ENCODE peak calls at places on chromosomes 4 and X, in four cellular contexts. O, Z, W and P are unnamed samples.

GRCh38 chr4:134911941-134912340 is 710.4 kb upstream of the PABPC4L start:
- DNase-seq in O (no peak), Z (no peak), W (no peak), P (no peak)

GRCh38 chr4:169272265-169272886 is 1.6 kb upstream of the SH3RF1 start:
- DNase-seq in O (peak; percentile 58), Z (no peak), W (peak; percentile 70), P (no peak)

GRCh38 chr4:38949416-38950051 is 81.9 kb downstream of the FAM114A1 start:
- DNase-seq in O (peak; percentile 65), Z (peak; percentile 12), W (no peak), P (no peak)

GRCh38 chrX:16797841-16798240 is 11.6 kb downstream of the TXLNG start:
- DNase-seq in O (no peak), Z (no peak), W (no peak), P (no peak)

GRCh38 chr4:76989391-76990061 is 40.0 kb downstream of the SEPTIN11 start:
- DNase-seq in O (no peak), Z (no peak), W (no peak), P (no peak)

GRCh38 chr4:40046311-40046980 is 10.2 kb upstream of the N4BP2 start:
- DNase-seq in O (peak; percentile 71), Z (no peak), W (no peak), P (no peak)

GRCh38 chrX:143296521-143296920 is 220.8 kb downstream of the SPANXN3 start:
- DNase-seq in O (no peak), Z (no peak), W (no peak), P (no peak)

GRCh38 chr4:94892051-94892450 is 134.3 kb downstream of the BMPR1B start:
- DNase-seq in O (no peak), Z (no peak), W (no peak), P (no peak)

GRCh38 chr4:128711361-128711760 is 98.1 kb upstream of the JADE1 start:
- DNase-seq in O (no peak), Z (no peak), W (no peak), P (no peak)

GRCh38 chrX:103220511-103221406 is 5.9 kb downstream of the BEX4 start:
- DNase-seq in O (no peak), Z (no peak), W (no peak), P (no peak)

GRCh38 chr4:94411296-94411695 is 40.4 kb upstream of the PDLIM5 start:
- DNase-seq in O (no peak), Z (no peak), W (no peak), P (no peak)

GRCh38 chr4:13705521-13706035 is 78.1 kb upstream of the BOD1L1 start:
- DNase-seq in O (peak; percentile 55), Z (peak; percentile 83), W (no peak), P (no peak)

GRCh38 chr4:98612318-98613250 is 45.8 kb downstream of the TSPAN5 start:
- DNase-seq in O (no peak), Z (no peak), W (no peak), P (no peak)

GRCh38 chrX:107537815-107538214 is 88.4 kb downstream of the FRMPD3 start:
- DNase-seq in O (peak; percentile 53), Z (no peak), W (no peak), P (peak; percentile 17)

GRCh38 chrX:15465347-15465746 is 27.8 kb downstream of the PIR start:
- DNase-seq in O (peak; percentile 64), Z (no peak), W (peak; percentile 54), P (peak; percentile 70)

DNA sequence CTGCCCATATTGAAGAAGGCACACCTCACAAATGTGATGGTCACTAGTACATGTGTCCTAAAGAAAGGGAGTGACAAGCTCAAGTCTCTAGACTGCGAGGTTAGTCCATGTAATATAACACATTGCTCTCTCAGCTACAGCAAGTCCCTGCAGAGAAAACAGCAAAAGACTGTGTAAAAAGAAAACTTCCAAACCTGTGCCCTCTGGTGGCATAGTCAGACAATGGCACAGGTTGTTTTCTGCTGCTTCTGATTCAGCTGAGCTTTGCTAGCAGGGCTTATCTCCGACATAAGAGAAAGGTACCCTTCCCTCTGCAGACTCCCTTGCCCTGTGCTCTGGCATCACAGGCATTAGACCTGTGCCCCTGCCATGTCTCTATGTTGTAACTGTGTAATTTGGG is 1.4 kb upstream of the SERPINA7 start:
- DNase-seq in O (peak; percentile 17), Z (no peak), W (no peak), P (no peak)
- TF ChIP-seq CTCF in O (peak; percentile 51), Z (peak; percentile 48), W (no peak), P (no peak)

DNA sequence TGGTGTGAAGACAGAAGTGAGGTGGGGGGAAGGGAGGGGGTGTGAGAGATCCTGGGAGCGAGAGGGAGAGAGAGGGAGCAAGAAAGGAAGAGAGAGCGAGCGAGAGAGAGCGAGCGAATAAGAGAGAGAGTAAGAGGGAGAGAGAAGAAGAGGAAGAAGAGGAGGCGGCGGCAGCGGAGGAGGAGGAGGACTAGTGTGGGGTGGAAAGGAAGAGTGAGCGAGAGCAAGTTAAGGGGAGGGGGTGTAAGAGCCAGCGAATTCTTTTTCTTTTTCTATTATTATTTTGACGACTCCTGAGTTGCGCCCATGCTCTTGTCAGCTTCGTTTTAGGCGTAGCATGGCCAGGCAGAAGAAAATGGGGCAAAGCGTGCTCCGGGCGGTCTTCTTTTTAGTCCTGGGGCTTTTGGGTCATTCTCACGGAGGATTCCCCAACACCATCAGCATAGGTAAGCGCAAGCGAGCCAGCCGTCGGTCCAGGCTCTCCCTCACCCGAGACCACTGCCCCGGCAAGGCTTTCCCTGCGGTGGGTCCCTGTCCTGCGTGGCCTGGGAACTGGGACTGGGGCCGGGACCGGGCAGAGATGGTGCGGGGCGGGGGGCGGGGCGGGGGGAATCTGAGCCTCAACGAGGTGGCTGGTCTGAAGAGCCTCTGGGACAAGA is at the start of gene GRIA3:
- DNase-seq in O (peak; percentile 22), Z (no peak), W (no peak), P (no peak)
- H3K4me3 ChIP-seq in O (peak within 1 kb of the TSS; percentile 29), Z (peak within 1 kb of the TSS; percentile 49), W (peak within 1 kb of the TSS; percentile 66), P (peak within 1 kb of the TSS; percentile 44)

DNA sequence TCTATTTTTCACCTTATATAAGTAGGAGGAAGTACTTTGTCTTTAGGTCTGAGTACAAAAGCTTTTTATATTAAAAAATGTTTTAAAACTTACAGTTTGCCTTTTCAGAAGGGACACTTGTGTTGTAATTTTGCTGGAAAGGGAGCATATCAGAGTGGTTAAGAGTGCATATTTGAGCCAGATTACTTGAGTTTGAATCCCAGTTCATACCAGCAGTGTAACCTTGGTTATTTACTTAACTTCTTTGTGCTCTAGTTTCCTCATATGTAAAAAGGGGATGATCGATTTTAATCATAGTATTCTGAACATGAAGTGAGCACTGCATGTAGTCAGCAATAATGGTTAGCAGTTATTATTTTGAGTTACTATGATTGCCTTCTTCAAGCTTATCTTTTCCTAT is 78.3 kb upstream of the SLC4A4 start:
- DNase-seq in O (no peak), Z (no peak), W (no peak), P (no peak)
- TF ChIP-seq CTCF in O (no peak), Z (no peak), W (no peak), P (no peak)

GRCh38 chr4:54092800-54093608 is 7.0 kb upstream of the GSX2 start:
- DNase-seq in O (no peak), Z (no peak), W (no peak), P (no peak)

GRCh38 chr4:54091637-54092404 is 8.1 kb upstream of the GSX2 start:
- DNase-seq in O (peak; percentile 46), Z (no peak), W (no peak), P (no peak)

GRCh38 chr4:54090804-54091623 is 8.9 kb upstream of the GSX2 start:
- DNase-seq in O (peak; percentile 36), Z (no peak), W (no peak), P (no peak)

GRCh38 chr4:54093609-54094240 is 6.2 kb upstream of the GSX2 start:
- DNase-seq in O (no peak), Z (no peak), W (no peak), P (no peak)

GRCh38 chr4:54092405-54092759 is 7.6 kb upstream of the GSX2 start:
- DNase-seq in O (no peak), Z (no peak), W (no peak), P (no peak)
- H3K4me3 ChIP-seq in O (peak overlapping the region; percentile 37), Z (peak overlapping the region; percentile 46), W (peak overlapping the region; percentile 48), P (peak overlapping the region; percentile 56)

GRCh38 chr4:73599182-73599581 is 21.1 kb downstream of the RASSF6 start:
- DNase-seq in O (peak; percentile 86), Z (peak; percentile 76), W (no peak), P (peak; percentile 60)

GRCh38 chr4:73593631-73594241 is 26.5 kb downstream of the RASSF6 start:
- DNase-seq in O (no peak), Z (no peak), W (no peak), P (no peak)

GRCh38 chr4:73600917-73601316 is 19.3 kb downstream of the RASSF6 start:
- DNase-seq in O (no peak), Z (no peak), W (no peak), P (no peak)

GRCh38 chr4:73597594-73597993 is 22.6 kb downstream of the RASSF6 start:
- DNase-seq in O (no peak), Z (no peak), W (no peak), P (no peak)

GRCh38 chr4:73596001-73596400 is 24.2 kb downstream of the RASSF6 start:
- DNase-seq in O (no peak), Z (no peak), W (no peak), P (no peak)
- TF ChIP-seq CTCF in O (no peak), Z (no peak), W (no peak), P (no peak)

GRCh38 chr4:16826397-16826910 is 72.0 kb downstream of the LDB2 start:
- DNase-seq in O (no peak), Z (no peak), W (no peak), P (no peak)
- H3K4me3 ChIP-seq in O (no peak overlapping the region), Z (no peak overlapping the region), W (no peak overlapping the region), P (no peak overlapping the region)

GRCh38 chr4:30362436-30362835 is 357.7 kb upstream of the PCDH7 start:
- DNase-seq in O (no peak), Z (no peak), W (no peak), P (no peak)
- TF ChIP-seq CTCF in O (no peak), Z (no peak), W (no peak), P (no peak)